ENCODE peak calls at places on chromosomes 12 and 14, in six cellular contexts. One of them, this sample, is unnamed.

GRCh38 chr14:90621205-90621600 is 195.0 kb downstream of the TTC7B start:
- DNase-seq in hypothalamus: no peak
- DNase-seq in NCI-H1105: no peak
- DNase-seq in mesendoderm: no peak
- DNase-seq in SK-N-DZ: no peak
- DNase-seq in HTR-8/SVneo: no peak
- DNase-seq in this sample: no peak

GRCh38 chr12:104669851-104670337 is 213.1 kb downstream of the CHST11 start:
- DNase-seq in hypothalamus: no peak
- DNase-seq in NCI-H1105: no peak
- DNase-seq in mesendoderm: no peak
- DNase-seq in SK-N-DZ: no peak
- DNase-seq in HTR-8/SVneo: no peak
- DNase-seq in this sample: no peak

GRCh38 chr12:96061323-96061722 is 25.9 kb upstream of the LTA4H start:
- DNase-seq in hypothalamus: no peak
- DNase-seq in NCI-H1105: no peak
- DNase-seq in mesendoderm: no peak
- DNase-seq in SK-N-DZ: no peak
- DNase-seq in HTR-8/SVneo: no peak
- DNase-seq in this sample: no peak

GRCh38 chr14:80304125-80304766 is 92.9 kb upstream of the DIO2 start:
- DNase-seq in hypothalamus: no peak
- DNase-seq in NCI-H1105: no peak
- DNase-seq in mesendoderm: no peak
- DNase-seq in SK-N-DZ: peak; percentile 29
- DNase-seq in HTR-8/SVneo: no peak
- DNase-seq in this sample: no peak

GRCh38 chr12:66964629-66965028 is 285.8 kb upstream of the GRIP1 start:
- DNase-seq in hypothalamus: no peak
- DNase-seq in NCI-H1105: no peak
- DNase-seq in mesendoderm: no peak
- DNase-seq in SK-N-DZ: no peak
- DNase-seq in HTR-8/SVneo: no peak
- DNase-seq in this sample: no peak

GRCh38 chr14:55123101-55123500 is 6.0 kb upstream of the LGALS3 start:
- DNase-seq in hypothalamus: no peak
- DNase-seq in NCI-H1105: no peak
- DNase-seq in mesendoderm: no peak
- DNase-seq in SK-N-DZ: no peak
- DNase-seq in HTR-8/SVneo: peak; percentile 81
- DNase-seq in this sample: no peak

GRCh38 chr12:128467882-128468281 is 200.9 kb downstream of the TMEM132C start:
- DNase-seq in hypothalamus: no peak
- DNase-seq in NCI-H1105: no peak
- DNase-seq in mesendoderm: peak; percentile 52
- DNase-seq in SK-N-DZ: no peak
- DNase-seq in HTR-8/SVneo: no peak
- DNase-seq in this sample: no peak

GRCh38 chr12:47078733-47079364 is 572 bp upstream of the PCED1B start:
- DNase-seq in hypothalamus: no peak
- DNase-seq in NCI-H1105: no peak
- DNase-seq in mesendoderm: no peak
- DNase-seq in SK-N-DZ: no peak
- DNase-seq in HTR-8/SVneo: no peak
- DNase-seq in this sample: no peak

GRCh38 chr14:50319293-50319692 is 7.2 kb downstream of the DMAC2L start:
- DNase-seq in hypothalamus: no peak
- DNase-seq in NCI-H1105: no peak
- DNase-seq in mesendoderm: no peak
- DNase-seq in SK-N-DZ: no peak
- DNase-seq in HTR-8/SVneo: no peak
- DNase-seq in this sample: no peak

GRCh38 chr12:94267530-94267877 is 119.1 kb downstream of the PLXNC1 start:
- DNase-seq in hypothalamus: no peak
- DNase-seq in NCI-H1105: no peak
- DNase-seq in mesendoderm: no peak
- DNase-seq in SK-N-DZ: no peak
- DNase-seq in HTR-8/SVneo: no peak
- DNase-seq in this sample: no peak

GRCh38 chr12:123115409-123116111 is 35.3 kb downstream of the PITPNM2 start:
- DNase-seq in hypothalamus: peak; percentile 67
- DNase-seq in NCI-H1105: no peak
- DNase-seq in mesendoderm: no peak
- DNase-seq in SK-N-DZ: no peak
- DNase-seq in HTR-8/SVneo: no peak
- DNase-seq in this sample: no peak

GRCh38 chr14:96363751-96364336 is 518 bp downstream of the GSKIP start:
- DNase-seq in hypothalamus: no peak
- DNase-seq in NCI-H1105: peak; percentile 23
- DNase-seq in mesendoderm: peak; percentile 77
- DNase-seq in SK-N-DZ: peak; percentile 10
- DNase-seq in HTR-8/SVneo: peak; percentile 24
- DNase-seq in this sample: peak; percentile 69

GRCh38 chr14:73116079-73116665 is 20.1 kb upstream of the PSEN1 start:
- DNase-seq in hypothalamus: no peak
- DNase-seq in NCI-H1105: no peak
- DNase-seq in mesendoderm: no peak
- DNase-seq in SK-N-DZ: no peak
- DNase-seq in HTR-8/SVneo: no peak
- DNase-seq in this sample: no peak

GRCh38 chr12:6323340-6323994 is 13.0 kb downstream of the PLEKHG6 start:
- DNase-seq in hypothalamus: peak; percentile 21
- DNase-seq in NCI-H1105: no peak
- DNase-seq in mesendoderm: peak; percentile 99
- DNase-seq in SK-N-DZ: peak; percentile 71
- DNase-seq in HTR-8/SVneo: peak; percentile 95
- DNase-seq in this sample: peak; percentile 88

GRCh38 chr14:105456736-105457703 is 17.6 kb upstream of the CRIP2 start:
- DNase-seq in hypothalamus: no peak
- DNase-seq in NCI-H1105: no peak
- DNase-seq in mesendoderm: no peak
- DNase-seq in SK-N-DZ: no peak
- DNase-seq in HTR-8/SVneo: no peak
- DNase-seq in this sample: no peak

GRCh38 chr14:67577909-67578749 is 21.9 kb downstream of the PIGH start:
- DNase-seq in hypothalamus: no peak
- DNase-seq in NCI-H1105: peak; percentile 7
- DNase-seq in mesendoderm: no peak
- DNase-seq in SK-N-DZ: no peak
- DNase-seq in HTR-8/SVneo: no peak
- DNase-seq in this sample: no peak

GRCh38 chr14:67522270-67522669 is 10.8 kb upstream of the PLEKHH1 start:
- DNase-seq in hypothalamus: no peak
- DNase-seq in NCI-H1105: no peak
- DNase-seq in mesendoderm: no peak
- DNase-seq in SK-N-DZ: no peak
- DNase-seq in HTR-8/SVneo: no peak
- DNase-seq in this sample: no peak

GRCh38 chr12:48970702-48971334 is 717 bp downstream of the WNT10B start:
- DNase-seq in hypothalamus: no peak
- DNase-seq in NCI-H1105: no peak
- DNase-seq in mesendoderm: no peak
- DNase-seq in SK-N-DZ: no peak
- DNase-seq in HTR-8/SVneo: no peak
- DNase-seq in this sample: no peak

GRCh38 chr14:20548414-20549158 is 12.3 kb downstream of the RNASE9 start:
- DNase-seq in hypothalamus: no peak
- DNase-seq in NCI-H1105: no peak
- DNase-seq in mesendoderm: no peak
- DNase-seq in SK-N-DZ: no peak
- DNase-seq in HTR-8/SVneo: no peak
- DNase-seq in this sample: no peak

GRCh38 chr12:25924535-25925001 is 33.9 kb upstream of the RASSF8 start:
- DNase-seq in hypothalamus: no peak
- DNase-seq in NCI-H1105: no peak
- DNase-seq in mesendoderm: peak; percentile 61
- DNase-seq in SK-N-DZ: no peak
- DNase-seq in HTR-8/SVneo: peak; percentile 48
- DNase-seq in this sample: peak; percentile 70

GRCh38 chr12:76685246-76685678 is 78.7 kb upstream of the ZDHHC17 start:
- DNase-seq in hypothalamus: peak; percentile 9
- DNase-seq in NCI-H1105: no peak
- DNase-seq in mesendoderm: peak; percentile 71
- DNase-seq in SK-N-DZ: peak; percentile 12
- DNase-seq in HTR-8/SVneo: no peak
- DNase-seq in this sample: peak; percentile 81

GRCh38 chr14:66638688-66639087 is 130.7 kb downstream of the GPHN start:
- DNase-seq in hypothalamus: no peak
- DNase-seq in NCI-H1105: no peak
- DNase-seq in mesendoderm: no peak
- DNase-seq in SK-N-DZ: no peak
- DNase-seq in HTR-8/SVneo: peak; percentile 71
- DNase-seq in this sample: no peak

GRCh38 chr12:110937104-110937641 is 16.8 kb upstream of the MYL2 start:
- DNase-seq in hypothalamus: peak; percentile 35
- DNase-seq in NCI-H1105: no peak
- DNase-seq in mesendoderm: peak; percentile 92
- DNase-seq in SK-N-DZ: peak; percentile 60
- DNase-seq in HTR-8/SVneo: peak; percentile 67
- DNase-seq in this sample: peak; percentile 96

This sample was measured in ELF-1.